ENCODE peak calls at places on chromosomes 2 and 18, in six cellular contexts. P is lower lobe of right lung; L is NCI-H446; N is GDM1; E is activated CD4-positive, alpha-beta T cell treated with anti-CD3 and anti-CD28 coated beads, Interleukin-2, amount 50 U/mL, for 1 hour; D is fibroblast of the aortic adventitia. J is an unnamed sample.

GRCh38 chr2:231512222-231512621 is 18.0 kb downstream of the NMUR1 start:
- DNase-seq in P (no peak), D (no peak), L (no peak), N (no peak), E (no peak), J (no peak)

GRCh38 chr18:55500316-55501086 is 87.5 kb downstream of the TCF4 start:
- DNase-seq in L (no peak), P (no peak), N (no peak), E (no peak), D (peak), J (no peak)

GRCh38 chr2:233113114-233113452 is 52.9 kb downstream of the INPP5D start:
- DNase-seq in N (no peak), E (no peak), L (no peak), D (no peak), P (no peak), J (no peak)

GRCh38 chr2:72889991-72890390 is 2.8 kb downstream of the SPR start:
- DNase-seq in E (no peak), N (no peak), L (no peak), P (no peak), D (no peak), J (no peak)

GRCh38 chr18:36402765-36403396 is 105.4 kb downstream of the FHOD3 start:
- DNase-seq in N (no peak), P (no peak), E (no peak), L (no peak), D (peak), J (no peak)

GRCh38 chr2:86413296-86414085 is 27.7 kb upstream of the KDM3A start:
- DNase-seq in E (no peak), D (no peak), P (no peak), L (no peak), N (no peak), J (no peak)

GRCh38 chr2:3535794-3536681 is 16.7 kb upstream of the ADI1 start:
- DNase-seq in E (no peak), L (no peak), N (no peak), D (peak), P (peak), J (peak)

GRCh38 chr2:238287702-238288649 is at the start of gene PER2:
- DNase-seq in N (peak), E (peak), P (peak), D (peak), L (peak), J (peak)

GRCh38 chr2:232809349-232810124 is 33.2 kb upstream of the KCNJ13 start:
- DNase-seq in P (no peak), D (no peak), E (no peak), L (no peak), N (no peak), J (no peak)

GRCh38 chr2:30205456-30205855 is 25.9 kb upstream of the LBH start:
- DNase-seq in D (no peak), L (no peak), P (no peak), N (no peak), E (no peak), J (no peak)

GRCh38 chr2:70214958-70215357 is 24.1 kb upstream of the C2orf42 start:
- DNase-seq in P (no peak), D (peak), L (no peak), E (no peak), N (no peak), J (no peak)

GRCh38 chr2:175004980-175005832 is at the start of gene CHN1:
- DNase-seq in D (peak), L (peak), P (peak), E (peak), N (no peak), J (peak)

GRCh38 chr2:176527141-176527901 is 258.1 kb downstream of the MTX2 start:
- DNase-seq in L (no peak), P (no peak), N (no peak), D (peak), E (no peak), J (no peak)

GRCh38 chr2:158781562-158781961 is 13.6 kb upstream of the DAPL1 start:
- DNase-seq in N (no peak), E (no peak), L (no peak), D (peak), P (no peak), J (no peak)

GRCh38 chr2:20370191-20370590 is 19.5 kb upstream of the PUM2 start:
- DNase-seq in L (no peak), E (no peak), D (no peak), N (no peak), P (no peak), J (no peak)

GRCh38 chr2:159933727-159934049 is 128.7 kb downstream of the PLA2R1 start:
- DNase-seq in L (no peak), E (no peak), P (no peak), D (peak), N (peak), J (no peak)

GRCh38 chr2:133475610-133476009 is 92.7 kb downstream of the NCKAP5 start:
- DNase-seq in P (no peak), E (no peak), L (no peak), D (no peak), N (no peak), J (no peak)

GRCh38 chr2:45905643-45905969 is 254.1 kb downstream of the PRKCE start:
- DNase-seq in L (no peak), N (no peak), E (no peak), D (no peak), P (no peak), J (no peak)

GRCh38 chr2:50347355-50348044 is 684.4 kb downstream of the NRXN1 start:
- DNase-seq in L (no peak), P (no peak), E (no peak), N (no peak), D (no peak), J (no peak)

GRCh38 chr2:200274116-200275075 is 32.1 kb upstream of the SPATS2L start:
- DNase-seq in N (no peak), P (no peak), E (no peak), D (no peak), L (no peak), J (no peak)

GRCh38 chr18:46639386-46639785 is 17.6 kb downstream of the LOXHD1 start:
- DNase-seq in E (no peak), N (no peak), D (no peak), L (no peak), P (no peak), J (no peak)

GRCh38 chr18:49082714-49083688 is 132.2 kb upstream of the SMAD7 start:
- DNase-seq in E (no peak), L (no peak), D (no peak), P (no peak), N (no peak), J (no peak)

GRCh38 chr2:128808462-128809255 is 490.0 kb upstream of the HS6ST1 start:
- DNase-seq in L (no peak), N (no peak), D (peak), E (no peak), P (no peak), J (no peak)

GRCh38 chr2:61460168-61460567 is 10.7 kb downstream of the USP34 start:
- DNase-seq in D (peak), L (no peak), P (no peak), N (no peak), E (no peak), J (no peak)

GRCh38 chr2:43402002-43402401 is 175.6 kb upstream of the ZFP36L2 start:
- DNase-seq in D (no peak), N (no peak), L (no peak), E (no peak), P (no peak), J (no peak)

GRCh38 chr2:168490015-168490874 is 34.2 kb downstream of the CERS6 start:
- DNase-seq in N (peak), P (no peak), D (no peak), E (no peak), L (no peak), J (no peak)

GRCh38 chr2:99648115-99648850 is 158.5 kb upstream of the REV1 start:
- DNase-seq in N (no peak), D (no peak), L (no peak), P (no peak), E (no peak), J (no peak)

GRCh38 chr2:64914735-64915509 is 74.3 kb upstream of the SLC1A4 start:
- DNase-seq in D (peak), L (no peak), N (peak), P (no peak), E (no peak), J (no peak)

GRCh38 chr2:136527560-136527959 is 237.8 kb upstream of the THSD7B start:
- DNase-seq in P (no peak), N (no peak), E (no peak), L (no peak), D (peak), J (no peak)

GRCh38 chr2:126507425-126507867 is 148.5 kb upstream of the GYPC start:
- DNase-seq in N (no peak), L (no peak), E (no peak), P (no peak), D (no peak), J (no peak)

GRCh38 chr2:54545700-54546450 is 89.7 kb downstream of the SPTBN1 start:
- DNase-seq in N (no peak), E (no peak), D (no peak), L (no peak), P (no peak), J (no peak)

GRCh38 chr18:74899554-74899953 is 301.9 kb downstream of the ZNF407 start:
- DNase-seq in P (peak), L (no peak), D (peak), E (no peak), N (no peak), J (peak)

GRCh38 chr2:10163498-10164486 is 41.3 kb downstream of the RRM2 start:
- DNase-seq in P (no peak), D (no peak), N (no peak), E (no peak), L (no peak), J (no peak)